ENCODE peak calls at places on chromosome 16, in six cellular contexts. Y is CD14-positive monocyte; L is NCI-H1092; O is activated T-helper 1 cell treated with anti-CD3 and anti-CD28 coated beads, Interleukin-12 subunit alpha, Interleukin-12 subunit beta, Interleukin-2, Interleukin-4 antibody, amounts not matched to agents 30 ng/mL and 10 ng/mL and 1 ng/mL, durations not matched to agents 14 hours and 24 hours and 36 hours; C is ACHN; P is tibial artery. V is an unnamed sample.
A peak's percentile ranks its signal among the peaks of the same experiment; 100 is the strongest.

GRCh38 chr16:1556254-1556653 is 22.8 kb downstream of the TMEM204 start:
- DNase-seq in L (no peak), O (no peak), P (no peak), C (no peak), Y (no peak), V (no peak)

GRCh38 chr16:15949210-15950166 is at the start of gene ABCC1:
- DNase-seq in P (no peak), Y (no peak), O (peak; percentile 34), L (peak; percentile 11), C (peak; percentile 61), V (peak; percentile 40)

GRCh38 chr16:2486645-2487516 is 12.0 kb downstream of the TBC1D24 start:
- DNase-seq in L (peak; percentile 53), P (no peak), C (no peak), O (peak; percentile 65), Y (peak; percentile 88), V (no peak)

GRCh38 chr16:28255838-28256237 is 36.5 kb upstream of the SBK1 start:
- DNase-seq in O (no peak), Y (no peak), L (no peak), C (no peak), P (no peak), V (no peak)

GRCh38 chr16:6687593-6687992 is 645.1 kb upstream of the RBFOX1 start:
- DNase-seq in L (no peak), P (no peak), Y (no peak), O (no peak), C (no peak), V (no peak)

GRCh38 chr16:75682308-75682707 is 5.5 kb upstream of the CPHXL2 start:
- DNase-seq in O (no peak), C (no peak), P (no peak), L (no peak), Y (no peak), V (peak; percentile 10)

GRCh38 chr16:2086812-2087425 is 39.1 kb downstream of the TSC2 start:
- DNase-seq in O (no peak), P (no peak), Y (no peak), C (no peak), L (no peak), V (no peak)

GRCh38 chr16:28951410-28951943 is 740 bp downstream of the NFATC2IP start:
- DNase-seq in P (peak; percentile 70), Y (no peak), C (peak; percentile 35), L (no peak), O (no peak), V (peak; percentile 33)

GRCh38 chr16:75733305-75734141 is 7.2 kb upstream of the CPHXL start:
- DNase-seq in C (no peak), L (no peak), Y (no peak), P (peak; percentile 69), O (no peak), V (peak; percentile 79)

GRCh38 chr16:11201498-11202259 is 54.3 kb downstream of the SOCS1 start:
- DNase-seq in L (no peak), O (no peak), C (peak; percentile 65), P (no peak), Y (peak; percentile 77), V (peak; percentile 95)

GRCh38 chr16:86079185-86079885 is 180.4 kb downstream of the IRF8 start:
- DNase-seq in Y (no peak), C (no peak), P (peak; percentile 48), O (no peak), L (no peak), V (no peak)

GRCh38 chr16:67881557-67882220 is 3.0 kb upstream of the NRN1L start:
- DNase-seq in O (no peak), L (no peak), P (no peak), Y (no peak), C (no peak), V (no peak)

GRCh38 chr16:11356573-11357331 is 11.5 kb downstream of the RMI2 start:
- DNase-seq in C (peak; percentile 72), Y (peak; percentile 66), L (peak; percentile 10), P (peak; percentile 74), O (peak; percentile 23), V (peak; percentile 66)

GRCh38 chr16:57093845-57094564 is 1.6 kb downstream of the CPNE2 start:
- DNase-seq in Y (no peak), O (no peak), L (no peak), C (no peak), P (no peak), V (no peak)

GRCh38 chr16:88882358-88883030 is 16.0 kb upstream of the PABPN1L start:
- DNase-seq in Y (no peak), L (no peak), P (no peak), C (no peak), O (no peak), V (no peak)

GRCh38 chr16:7390974-7391373 is 58.3 kb downstream of the RBFOX1 start:
- DNase-seq in L (no peak), O (no peak), Y (no peak), P (no peak), C (no peak), V (no peak)

GRCh38 chr16:65059421-65059980 is 62.4 kb downstream of the CDH11 start:
- DNase-seq in C (no peak), Y (no peak), L (no peak), O (no peak), P (no peak), V (no peak)

GRCh38 chr16:53511403-53512280 is 8.6 kb upstream of the AKTIP start:
- DNase-seq in L (peak; percentile 10), C (no peak), P (no peak), Y (no peak), O (no peak), V (peak; percentile 15)

GRCh38 chr16:70428178-70428998 is 10.5 kb downstream of the ST3GAL2 start:
- DNase-seq in C (peak; percentile 96), P (peak; percentile 92), O (peak; percentile 57), L (peak; percentile 52), Y (peak; percentile 90), V (peak; percentile 99)

GRCh38 chr16:35404273-35404672 is 1944.9 kb downstream of the TP53TG3F start:
- DNase-seq in L (no peak), Y (no peak), O (no peak), P (no peak), C (no peak), V (no peak)

GRCh38 chr16:86033016-86033474 is 134.1 kb downstream of the IRF8 start:
- DNase-seq in P (peak; percentile 57), L (no peak), Y (no peak), O (no peak), C (no peak), V (peak; percentile 12)

GRCh38 chr16:65618931-65619330 is 497.1 kb upstream of the CDH11 start:
- DNase-seq in O (no peak), P (no peak), Y (no peak), L (no peak), C (no peak), V (no peak)

GRCh38 chr16:29656688-29657523 is 6.1 kb upstream of the SPN start:
- DNase-seq in C (no peak), Y (no peak), L (no peak), P (no peak), O (no peak), V (no peak)

GRCh38 chr16:4597174-4597573 is 17.5 kb downstream of the UBALD1 start:
- DNase-seq in L (no peak), C (peak; percentile 97), P (no peak), Y (no peak), O (no peak), V (no peak)

GRCh38 chr16:66958857-66959644 is 2.0 kb upstream of the CES3 start:
- DNase-seq in P (no peak), Y (no peak), C (no peak), O (no peak), L (no peak), V (no peak)

GRCh38 chr16:50692999-50693781 is at the start of gene NOD2:
- DNase-seq in Y (no peak), C (peak; percentile 17), L (no peak), O (peak; percentile 9), P (peak; percentile 65), V (peak; percentile 15)

GRCh38 chr16:1275791-1276579 is 20.1 kb downstream of the TPSD1 start:
- DNase-seq in C (no peak), Y (peak; percentile 37), L (no peak), O (no peak), P (no peak), V (no peak)

GRCh38 chr16:27430923-27431484 is 29.0 kb downstream of the IL21R start:
- DNase-seq in C (no peak), Y (peak; percentile 30), L (no peak), P (no peak), O (no peak), V (no peak)

GRCh38 chr16:84193480-84193879 is 2.5 kb downstream of the ADAD2 start:
- DNase-seq in C (no peak), L (no peak), Y (no peak), O (no peak), P (no peak), V (no peak)